ENCODE peak calls at places on chromosomes 5 and 9, in five cellular contexts. H, J, O, T and U are unnamed samples.

GRCh38 chr5:122403256-122403655 is 91.2 kb downstream of the SNCAIP start:
- DNase-seq in O (no peak), T (no peak), H (no peak), J (no peak), U (no peak)

GRCh38 chr5:89728750-89729149 is 680.8 kb downstream of the CETN3 start:
- DNase-seq in O (peak; percentile 87), H (no peak), T (peak; percentile 80), J (no peak), U (no peak)

GRCh38 chr9:116274293-116274692 is 120.7 kb downstream of the PAPPA start:
- DNase-seq in T (peak; percentile 88), J (no peak), H (no peak), O (no peak), U (peak; percentile 12)

GRCh38 chr5:54832066-54832465 is 153.3 kb downstream of the ESM1 start:
- DNase-seq in J (no peak), O (no peak), T (peak; percentile 49), H (no peak), U (peak; percentile 67)

GRCh38 chr9:71333311-71333710 is 211.9 kb upstream of the TRPM3 start:
- DNase-seq in J (no peak), O (no peak), T (no peak), H (no peak), U (no peak)

GRCh38 chr9:35864695-35865255 is 5.4 kb downstream of the OR13J1 start:
- DNase-seq in T (no peak), H (no peak), O (no peak), J (no peak), U (no peak)

GRCh38 chr5:56286015-56286992 is 53.2 kb upstream of the ANKRD55 start:
- DNase-seq in H (no peak), J (no peak), T (no peak), O (no peak), U (no peak)

GRCh38 chr5:56610093-56610698 is 205.2 kb upstream of the MAP3K1 start:
- DNase-seq in T (no peak), H (no peak), O (no peak), J (no peak), U (no peak)

GRCh38 chr5:115389074-115389798 is 92.8 kb upstream of the CCDC112 start:
- DNase-seq in J (no peak), T (peak; percentile 69), H (no peak), O (no peak), U (peak; percentile 32)

GRCh38 chr9:109826554-109826953 is 46.6 kb downstream of the PALM2AKAP2 start:
- DNase-seq in T (no peak), H (no peak), O (no peak), J (no peak), U (no peak)

GRCh38 chr9:26537211-26537610 is 355.4 kb downstream of the CAAP1 start:
- DNase-seq in T (no peak), J (no peak), O (no peak), H (no peak), U (no peak)
- TF ChIP-seq CTCF in T (no peak), J (no peak), O (no peak), H (no peak), U (no peak)

GRCh38 chr5:81525690-81526089 is 131.8 kb upstream of the ACOT12 start:
- DNase-seq in J (no peak), H (no peak), O (no peak), T (peak; percentile 22), U (peak; percentile 54)

GRCh38 chr5:81520769-81521168 is 126.8 kb upstream of the ACOT12 start:
- DNase-seq in H (no peak), J (no peak), O (no peak), T (no peak), U (no peak)

GRCh38 chr5:81524015-81524414 is 130.1 kb upstream of the ACOT12 start:
- DNase-seq in J (no peak), T (no peak), H (no peak), O (no peak), U (no peak)

GRCh38 chr5:81519217-81519905 is 125.4 kb upstream of the ACOT12 start:
- DNase-seq in O (no peak), J (no peak), H (no peak), T (no peak), U (no peak)

DNA sequence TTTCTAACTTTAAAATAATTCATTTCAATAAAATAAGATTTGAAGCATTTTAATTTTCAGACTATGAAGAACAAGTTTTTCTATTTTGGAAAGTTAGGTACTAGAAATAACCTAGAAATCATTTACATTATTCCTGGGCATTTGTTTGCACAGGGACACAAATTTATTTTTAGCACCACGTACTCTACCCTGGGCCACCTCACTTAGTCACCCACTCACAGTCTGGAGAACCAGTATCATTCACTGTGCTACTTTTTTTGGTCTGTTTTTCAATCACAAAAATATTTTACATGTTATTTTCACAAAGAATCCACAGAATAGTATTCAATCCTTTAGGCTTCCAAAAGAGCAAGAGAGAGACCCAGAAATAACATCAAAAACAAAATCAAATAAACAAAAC is 128.6 kb upstream of the ACOT12 start:
- DNase-seq in T (no peak), J (no peak), O (no peak), H (no peak), U (no peak)
- TF ChIP-seq CTCF in T (no peak), J (no peak), O (no peak), H (no peak), U (no peak)

GRCh38 chr9:29209748-29210276 is 1636.5 kb upstream of the C9orf72 start:
- DNase-seq in O (no peak), T (no peak), H (no peak), J (no peak), U (no peak)

GRCh38 chr9:29211681-29212589 is 1638.7 kb upstream of the C9orf72 start:
- DNase-seq in H (peak; percentile 4), T (no peak), J (no peak), O (no peak), U (no peak)

GRCh38 chr9:29211003-29211584 is 1637.8 kb upstream of the C9orf72 start:
- DNase-seq in O (no peak), T (no peak), J (no peak), H (no peak), U (no peak)

GRCh38 chr9:29212590-29213373 is 1639.5 kb upstream of the C9orf72 start:
- DNase-seq in O (no peak), J (no peak), T (no peak), H (no peak), U (no peak)

DNA sequence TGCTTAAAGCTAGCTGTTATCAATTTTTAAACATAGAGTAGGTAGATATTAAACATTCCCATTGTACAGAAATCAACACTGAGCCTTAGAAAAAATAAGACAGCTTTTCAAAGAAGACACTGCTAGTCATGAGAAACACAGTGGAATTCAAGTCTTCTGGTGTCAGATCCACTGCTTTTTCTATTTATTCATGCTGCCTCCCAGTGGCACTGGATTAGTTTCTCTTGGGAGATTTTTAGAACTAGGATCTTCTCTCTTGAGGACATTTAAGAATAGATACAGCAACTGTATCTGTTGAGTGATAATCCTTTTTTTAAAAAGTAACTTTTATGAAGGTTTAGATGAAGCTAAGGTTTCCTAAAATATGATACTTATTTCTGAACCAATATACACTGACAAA is 1635.4 kb upstream of the C9orf72 start:
- DNase-seq in T (no peak), O (no peak), H (no peak), J (no peak), U (no peak)
- TF ChIP-seq CTCF in T (no peak), O (no peak), H (no peak), J (no peak), U (no peak)

GRCh38 chr5:126098330-126099017 is 324.7 kb upstream of the GRAMD2B start:
- DNase-seq in O (peak; percentile 74), J (no peak), T (peak; percentile 79), H (no peak), U (no peak)
- TF ChIP-seq CTCF in O (no peak), J (no peak), T (no peak), H (no peak), U (no peak)